ENCODE peak calls at places on chromosomes 12 and 14, in five cellular contexts. U, M, S, Y and K are unnamed samples.

GRCh38 chr12:62995097-62995496 is 60.1 kb upstream of the PPM1H start:
- DNase-seq in U (no peak), Y (no peak), S (peak; percentile 72), M (no peak), K (no peak)

GRCh38 chr14:103135333-103136075 is 12.2 kb downstream of the TNFAIP2 start:
- DNase-seq in M (no peak), Y (no peak), S (no peak), U (no peak), K (no peak)

GRCh38 chr12:114949081-114949480 is 265.1 kb upstream of the TBX3 start:
- DNase-seq in S (no peak), U (no peak), M (no peak), Y (no peak), K (no peak)

GRCh38 chr14:53190938-53191337 is 37.8 kb upstream of the DDHD1 start:
- DNase-seq in M (no peak), S (no peak), U (no peak), Y (no peak), K (no peak)

GRCh38 chr14:55641954-55642353 is 61.9 kb downstream of the KTN1 start:
- DNase-seq in Y (no peak), U (no peak), S (peak; percentile 53), M (no peak), K (no peak)

GRCh38 chr12:47770086-47770726 is 2.8 kb upstream of the SLC48A1 start:
- DNase-seq in U (no peak), M (no peak), S (no peak), Y (no peak), K (peak; percentile 48)

GRCh38 chr14:23805761-23806160 is 147.8 kb upstream of the DHRS4 start:
- DNase-seq in S (no peak), Y (no peak), M (no peak), U (no peak), K (no peak)

GRCh38 chr12:6635856-6636521 is at the start of gene LPAR5:
- DNase-seq in U (no peak), M (peak; percentile 57), S (peak; percentile 58), Y (peak; percentile 94), K (no peak)

GRCh38 chr12:7995266-7995963 is 37.1 kb upstream of the FOXJ2 start:
- DNase-seq in S (peak; percentile 91), Y (peak; percentile 76), M (peak; percentile 98), U (peak; percentile 86), K (peak; percentile 57)

GRCh38 chr14:104421401-104421821 is 158.2 kb upstream of the C14orf180 start:
- DNase-seq in M (no peak), S (no peak), Y (no peak), U (no peak), K (no peak)

GRCh38 chr12:19000836-19001235 is 128.7 kb upstream of the PLEKHA5 start:
- DNase-seq in S (no peak), U (no peak), M (no peak), Y (no peak), K (no peak)

GRCh38 chr14:63938198-63939005 is 85.6 kb downstream of the SYNE2 start:
- DNase-seq in S (no peak), M (no peak), Y (no peak), U (no peak), K (no peak)

GRCh38 chr12:42790761-42791151 is 201.2 kb upstream of the PRICKLE1 start:
- DNase-seq in Y (no peak), S (no peak), M (no peak), U (no peak), K (peak; percentile 62)

GRCh38 chr14:104747876-104748275 is 5.1 kb upstream of the SIVA1 start:
- DNase-seq in U (no peak), Y (no peak), S (no peak), M (no peak), K (no peak)

GRCh38 chr12:65911321-65911720 is 87.0 kb downstream of the HMGA2 start:
- DNase-seq in U (no peak), S (no peak), M (peak; percentile 51), Y (peak; percentile 84), K (no peak)

GRCh38 chr12:94596596-94596995 is 53.8 kb downstream of the TMCC3 start:
- DNase-seq in U (no peak), Y (no peak), M (no peak), S (no peak), K (no peak)

GRCh38 chr12:97452839-97453238 is 9.8 kb upstream of the RMST start:
- DNase-seq in M (no peak), U (no peak), Y (no peak), S (no peak), K (no peak)

GRCh38 chr12:49893753-49894752 is 9.6 kb downstream of the FAIM2 start:
- DNase-seq in U (no peak), Y (no peak), S (no peak), M (peak; percentile 19), K (no peak)

GRCh38 chr12:59708484-59708883 is 112.7 kb downstream of the SLC16A7 start:
- DNase-seq in M (no peak), U (no peak), Y (no peak), S (no peak), K (no peak)

GRCh38 chr14:66046035-66046434 is 440.1 kb upstream of the CCDC196 start:
- DNase-seq in Y (no peak), S (no peak), U (no peak), M (no peak), K (no peak)

GRCh38 chr12:12561305-12562015 is 1.2 kb downstream of the DUSP16 start:
- DNase-seq in U (peak; percentile 38), S (peak; percentile 62), M (no peak), Y (peak; percentile 57), K (peak; percentile 31)

GRCh38 chr12:20184514-20184913 is 183.8 kb upstream of the PDE3A start:
- DNase-seq in S (no peak), U (no peak), Y (no peak), M (no peak), K (no peak)

GRCh38 chr12:49366652-49367380 is 446 bp upstream of the SPATS2 start:
- DNase-seq in M (peak; percentile 96), U (peak; percentile 81), Y (peak; percentile 94), S (peak; percentile 95), K (peak; percentile 95)

GRCh38 chr14:68939424-68939892 is 39.6 kb downstream of the ACTN1 start:
- DNase-seq in U (no peak), Y (no peak), S (no peak), M (no peak), K (no peak)

GRCh38 chr12:26633591-26634210 is 199.3 kb downstream of the ITPR2 start:
- DNase-seq in M (no peak), Y (no peak), U (no peak), S (no peak), K (no peak)

GRCh38 chr14:77615231-77616132 is 955 bp downstream of the SPTLC2 start:
- DNase-seq in Y (no peak), S (peak; percentile 39), M (peak; percentile 44), U (no peak), K (peak; percentile 29)

GRCh38 chr12:107431942-107432341 is 253.7 kb upstream of the PWP1 start:
- DNase-seq in M (no peak), S (no peak), Y (no peak), U (no peak), K (no peak)